ENCODE peak calls at places on chromosomes 7 and 10, in seven cellular contexts. F, R, S, E, T, K and P are unnamed samples.

GRCh38 chr7:150964593-150965111 is 13.5 kb downstream of the KCNH2 start:
- DNase-seq in F (no peak), R (no peak), S (no peak), E (no peak), T (no peak), K (no peak), P (no peak)

GRCh38 chr10:78977761-78978305 is 90.9 kb upstream of the ZMIZ1 start:
- DNase-seq in F (peak; percentile 85), R (peak; percentile 72), S (peak; percentile 88), E (peak; percentile 44), T (peak; percentile 67), K (no peak), P (no peak)

GRCh38 chr10:56920586-56921250 is 559.7 kb upstream of the ZWINT start:
- DNase-seq in F (no peak), R (no peak), S (no peak), E (no peak), T (no peak), K (no peak), P (no peak)

GRCh38 chr10:27242951-27243551 is 2.5 kb upstream of the ACBD5 start:
- DNase-seq in F (peak; percentile 49), R (peak; percentile 69), S (peak; percentile 81), E (peak; percentile 38), T (peak; percentile 71), K (peak; percentile 70), P (no peak)

GRCh38 chr7:96320437-96320836 is 1.5 kb downstream of the SLC25A13 start:
- DNase-seq in F (no peak), R (no peak), S (no peak), E (no peak), T (no peak), K (peak; percentile 55), P (no peak)

GRCh38 chr7:140654109-140654387 is 13.4 kb upstream of the DENND2A start:
- DNase-seq in F (no peak), R (no peak), S (no peak), E (no peak), T (no peak), K (no peak), P (no peak)

GRCh38 chr7:84506151-84506550 is 311.6 kb upstream of the SEMA3A start:
- DNase-seq in F (no peak), R (no peak), S (no peak), E (no peak), T (no peak), K (no peak), P (no peak)

GRCh38 chr7:75721426-75721825 is 17.3 kb downstream of the HIP1 start:
- DNase-seq in F (no peak), R (no peak), S (no peak), E (no peak), T (no peak), K (no peak), P (no peak)

GRCh38 chr10:90751107-90751997 is 106.5 kb downstream of the HTR7 start:
- DNase-seq in F (no peak), R (peak; percentile 50), S (peak; percentile 61), E (peak; percentile 14), T (no peak), K (peak; percentile 44), P (no peak)

GRCh38 chr7:101995121-101995520 is 177.7 kb downstream of the CUX1 start:
- DNase-seq in F (no peak), R (no peak), S (no peak), E (no peak), T (no peak), K (no peak), P (no peak)

DNA sequence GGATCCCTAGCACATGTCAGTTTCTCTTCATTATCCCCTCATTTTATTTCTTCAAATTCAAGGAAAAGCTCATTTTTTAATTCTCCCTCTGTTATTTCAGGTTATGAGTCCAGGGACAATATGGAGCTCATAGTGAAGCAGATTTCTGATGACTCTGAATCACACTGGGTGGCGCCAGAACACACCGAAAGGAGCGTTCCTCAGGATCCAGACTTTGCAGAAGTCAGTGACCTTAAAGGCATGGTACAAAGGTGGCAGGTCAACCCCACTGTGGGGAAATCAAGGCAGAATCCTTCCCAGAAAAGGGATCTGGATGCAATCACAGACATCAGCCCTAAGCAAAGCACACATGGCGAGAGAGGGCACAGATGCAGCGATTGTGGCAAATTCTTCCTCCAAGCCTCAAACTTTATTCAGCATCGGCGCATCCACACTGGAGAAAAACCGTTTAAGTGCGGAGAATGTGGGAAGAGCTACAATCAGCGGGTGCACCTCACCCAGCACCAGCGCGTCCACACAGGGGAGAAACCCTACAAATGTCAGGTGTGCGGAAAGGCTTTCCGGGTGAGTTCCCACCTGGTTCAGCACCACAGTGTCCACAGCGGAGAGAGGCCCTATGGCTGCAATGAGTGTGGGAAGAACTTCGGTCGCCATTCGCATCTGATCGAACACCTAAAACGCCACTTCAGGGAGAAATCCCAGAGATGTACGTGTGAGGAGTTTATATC is 21.4 kb downstream of the ZKSCAN5 start:
- DNase-seq in F (no peak), R (no peak), S (no peak), E (peak; percentile 4), T (no peak), K (no peak), P (no peak)
- TF ChIP-seq CTCF in F (peak; percentile 36), R (peak; percentile 22), S (peak; percentile 19), E (peak; percentile 47), T (peak; percentile 6), K (peak; percentile 23), P (peak; percentile 44)

DNA sequence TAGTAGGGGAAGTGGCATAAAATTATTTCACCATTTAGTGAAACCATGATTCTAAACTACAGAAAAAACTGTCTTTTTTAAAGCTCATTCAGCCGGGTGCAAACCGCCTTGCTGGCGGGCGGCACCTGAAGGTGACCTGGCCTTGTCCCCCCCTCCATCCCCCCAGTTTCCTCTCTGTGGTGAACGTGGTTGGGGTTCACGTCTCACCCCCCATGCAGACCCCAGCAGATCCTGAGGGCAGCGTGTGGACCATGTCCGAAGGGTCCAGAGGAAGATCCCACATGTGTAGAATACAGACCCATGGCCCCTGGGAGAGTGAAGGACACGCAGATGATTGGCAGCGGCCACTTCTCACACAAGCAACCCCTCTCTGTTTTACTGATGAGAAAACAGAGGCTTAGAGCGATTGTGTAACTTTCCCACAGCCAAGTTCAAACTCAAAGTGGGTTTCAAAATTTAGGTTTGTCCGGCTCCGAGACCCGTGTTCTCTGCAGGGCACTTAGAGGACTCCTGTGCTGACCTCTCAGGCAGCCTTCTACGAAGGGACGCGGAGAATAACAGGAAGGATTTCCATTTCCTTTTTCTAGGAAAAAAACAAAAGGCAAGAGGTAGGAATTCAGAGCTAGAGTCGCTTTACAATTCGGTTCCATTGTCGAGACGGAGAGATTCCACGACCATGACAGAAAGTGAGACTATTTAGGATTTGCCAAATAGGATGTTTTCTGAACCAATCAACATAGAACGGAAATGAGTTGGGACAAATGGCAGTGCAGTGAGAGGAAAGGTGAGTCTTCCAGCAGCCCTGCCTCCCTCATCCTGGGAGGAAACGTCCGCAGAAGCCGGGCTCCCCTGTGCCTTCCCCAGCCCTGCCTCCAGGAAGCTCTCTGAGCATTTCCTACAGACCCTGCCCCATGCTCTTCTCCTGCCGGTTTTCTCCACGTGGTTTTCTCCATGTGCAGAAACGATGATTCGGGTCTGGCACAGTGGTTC is 67.6 kb upstream of the PITRM1 start:
- DNase-seq in F (no peak), R (no peak), S (no peak), E (no peak), T (no peak), K (no peak), P (no peak)
- TF ChIP-seq CTCF in F (no peak), R (no peak), S (no peak), E (no peak), T (no peak), K (no peak), P (no peak)

GRCh38 chr7:33923440-33924229 is 18.3 kb downstream of the BMPER start:
- DNase-seq in F (no peak), R (no peak), S (no peak), E (no peak), T (no peak), K (no peak), P (no peak)
- TF ChIP-seq CTCF in F (no peak), R (no peak), S (no peak), E (no peak), T (no peak), K (no peak), P (no peak)

GRCh38 chr7:16698200-16698910 is 52.4 kb downstream of the BZW2 start:
- DNase-seq in F (no peak), R (no peak), S (no peak), E (no peak), T (no peak), K (no peak), P (no peak)

GRCh38 chr7:16697507-16698199 is 51.7 kb downstream of the BZW2 start:
- DNase-seq in F (no peak), R (no peak), S (peak; percentile 27), E (peak; percentile 43), T (no peak), K (no peak), P (no peak)

DNA sequence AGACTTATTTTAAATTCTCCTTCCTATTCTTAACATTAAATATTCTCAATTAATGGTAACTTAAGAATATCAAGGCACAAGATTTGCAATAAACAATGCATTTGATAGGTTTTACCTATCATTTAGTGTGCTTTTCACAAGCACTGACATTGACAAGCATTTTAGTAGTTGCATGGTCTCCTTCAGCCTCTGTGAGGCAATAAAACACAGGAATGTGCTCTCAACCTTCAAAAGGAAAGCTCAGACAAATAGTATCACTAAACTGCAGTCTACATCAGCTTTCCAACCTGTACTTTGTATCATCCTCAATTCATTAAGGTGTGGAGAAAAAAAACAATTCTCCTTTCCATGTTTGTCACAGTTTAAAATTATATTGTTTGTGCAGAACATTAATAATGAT is 51.1 kb upstream of the TSPAN13 start:
- DNase-seq in F (no peak), R (no peak), S (peak; percentile 27), E (no peak), T (no peak), K (no peak), P (no peak)
- TF ChIP-seq CTCF in F (no peak), R (no peak), S (peak; percentile 8), E (no peak), T (no peak), K (no peak), P (no peak)

GRCh38 chr10:14954934-14955333 is 1.0 kb upstream of the DCLRE1C start:
- DNase-seq in F (no peak), R (no peak), S (no peak), E (no peak), T (no peak), K (no peak), P (no peak)

GRCh38 chr10:14949291-14949690 is 4.6 kb downstream of the DCLRE1C start:
- DNase-seq in F (no peak), R (no peak), S (peak; percentile 24), E (no peak), T (no peak), K (no peak), P (no peak)

GRCh38 chr10:14954001-14954770 is at the start of gene DCLRE1C:
- DNase-seq in F (peak; percentile 46), R (peak; percentile 91), S (peak; percentile 91), E (peak; percentile 90), T (peak; percentile 92), K (peak; percentile 91), P (peak; percentile 91)

GRCh38 chr10:14952851-14953451 is 945 bp downstream of the DCLRE1C start:
- DNase-seq in F (no peak), R (no peak), S (no peak), E (no peak), T (no peak), K (no peak), P (no peak)

GRCh38 chr10:14953452-14954000 is 370 bp downstream of the DCLRE1C start:
- DNase-seq in F (no peak), R (peak; percentile 70), S (peak; percentile 66), E (peak; percentile 56), T (peak; percentile 45), K (peak; percentile 46), P (no peak)
- TF ChIP-seq CTCF in F (peak; percentile 14), R (peak; percentile 15), S (no peak), E (peak; percentile 42), T (no peak), K (no peak), P (no peak)